ENCODE peak calls at places on chromosomes 11 and 22, in eight cellular contexts. One of them, this sample, is unnamed.
A peak's percentile ranks its signal among the peaks of the same experiment; 100 is the strongest.

GRCh38 chr22:28181332-28181731 is 262.3 kb upstream of the PITPNB start:
- DNase-seq in stomach: no peak
- DNase-seq in activated CD4-positive, alpha-beta T cell treated with anti-CD3 and anti-CD28 coated beads, Interleukin-2, amount 50 U/mL, for 48 hours: no peak
- DNase-seq in Right ventricle myocardium superior: no peak
- DNase-seq in anterior cingulate cortex: no peak
- DNase-seq in iris pigment epithelial cell: peak; percentile 59
- DNase-seq in neural progenitor cell: no peak
- DNase-seq in A673: no peak
- DNase-seq in this sample: no peak

GRCh38 chr11:128482512-128483191 is 104.7 kb downstream of the ETS1 start:
- DNase-seq in stomach: no peak
- DNase-seq in activated CD4-positive, alpha-beta T cell treated with anti-CD3 and anti-CD28 coated beads, Interleukin-2, amount 50 U/mL, for 48 hours: peak; percentile 53
- DNase-seq in Right ventricle myocardium superior: peak; percentile 50
- DNase-seq in anterior cingulate cortex: no peak
- DNase-seq in iris pigment epithelial cell: peak; percentile 84
- DNase-seq in neural progenitor cell: no peak
- DNase-seq in A673: no peak
- DNase-seq in this sample: no peak

GRCh38 chr22:37454857-37455686 is 27.8 kb upstream of the ELFN2 start:
- DNase-seq in stomach: peak; percentile 45
- DNase-seq in activated CD4-positive, alpha-beta T cell treated with anti-CD3 and anti-CD28 coated beads, Interleukin-2, amount 50 U/mL, for 48 hours: no peak
- DNase-seq in Right ventricle myocardium superior: no peak
- DNase-seq in anterior cingulate cortex: no peak
- DNase-seq in iris pigment epithelial cell: peak; percentile 93
- DNase-seq in neural progenitor cell: no peak
- DNase-seq in A673: peak; percentile 29
- DNase-seq in this sample: no peak

GRCh38 chr22:44890416-44891292 is 119.2 kb downstream of the PHF21B start:
- DNase-seq in stomach: no peak
- DNase-seq in activated CD4-positive, alpha-beta T cell treated with anti-CD3 and anti-CD28 coated beads, Interleukin-2, amount 50 U/mL, for 48 hours: no peak
- DNase-seq in Right ventricle myocardium superior: no peak
- DNase-seq in anterior cingulate cortex: no peak
- DNase-seq in iris pigment epithelial cell: no peak
- DNase-seq in neural progenitor cell: no peak
- DNase-seq in A673: no peak
- DNase-seq in this sample: no peak

GRCh38 chr22:39244496-39245129 is at the start of gene PDGFB:
- DNase-seq in stomach: peak; percentile 61
- DNase-seq in activated CD4-positive, alpha-beta T cell treated with anti-CD3 and anti-CD28 coated beads, Interleukin-2, amount 50 U/mL, for 48 hours: no peak
- DNase-seq in Right ventricle myocardium superior: peak; percentile 67
- DNase-seq in anterior cingulate cortex: peak; percentile 51
- DNase-seq in iris pigment epithelial cell: no peak
- DNase-seq in neural progenitor cell: peak; percentile 57
- DNase-seq in A673: peak; percentile 27
- DNase-seq in this sample: no peak

GRCh38 chr11:126484266-126484665 is 128.8 kb downstream of the ST3GAL4 start:
- DNase-seq in stomach: no peak
- DNase-seq in activated CD4-positive, alpha-beta T cell treated with anti-CD3 and anti-CD28 coated beads, Interleukin-2, amount 50 U/mL, for 48 hours: no peak
- DNase-seq in Right ventricle myocardium superior: no peak
- DNase-seq in anterior cingulate cortex: no peak
- DNase-seq in iris pigment epithelial cell: peak; percentile 98
- DNase-seq in neural progenitor cell: no peak
- DNase-seq in A673: no peak
- DNase-seq in this sample: no peak

GRCh38 chr11:30143098-30143705 is 87.6 kb upstream of the FSHB start:
- DNase-seq in stomach: no peak
- DNase-seq in activated CD4-positive, alpha-beta T cell treated with anti-CD3 and anti-CD28 coated beads, Interleukin-2, amount 50 U/mL, for 48 hours: no peak
- DNase-seq in Right ventricle myocardium superior: no peak
- DNase-seq in anterior cingulate cortex: no peak
- DNase-seq in iris pigment epithelial cell: peak; percentile 9
- DNase-seq in neural progenitor cell: peak; percentile 55
- DNase-seq in A673: peak; percentile 86
- DNase-seq in this sample: no peak

GRCh38 chr11:45102361-45102809 is 44.1 kb upstream of the PRDM11 start:
- DNase-seq in stomach: no peak
- DNase-seq in activated CD4-positive, alpha-beta T cell treated with anti-CD3 and anti-CD28 coated beads, Interleukin-2, amount 50 U/mL, for 48 hours: no peak
- DNase-seq in Right ventricle myocardium superior: no peak
- DNase-seq in anterior cingulate cortex: no peak
- DNase-seq in iris pigment epithelial cell: no peak
- DNase-seq in neural progenitor cell: no peak
- DNase-seq in A673: no peak
- DNase-seq in this sample: no peak

GRCh38 chr11:45852712-45853101 is 5.4 kb downstream of the CRY2 start:
- DNase-seq in stomach: no peak
- DNase-seq in activated CD4-positive, alpha-beta T cell treated with anti-CD3 and anti-CD28 coated beads, Interleukin-2, amount 50 U/mL, for 48 hours: no peak
- DNase-seq in Right ventricle myocardium superior: peak; percentile 74
- DNase-seq in anterior cingulate cortex: no peak
- DNase-seq in iris pigment epithelial cell: no peak
- DNase-seq in neural progenitor cell: no peak
- DNase-seq in A673: no peak
- DNase-seq in this sample: no peak

GRCh38 chr11:133639408-133639807 is 107.1 kb upstream of the OPCML start:
- DNase-seq in stomach: no peak
- DNase-seq in activated CD4-positive, alpha-beta T cell treated with anti-CD3 and anti-CD28 coated beads, Interleukin-2, amount 50 U/mL, for 48 hours: no peak
- DNase-seq in Right ventricle myocardium superior: no peak
- DNase-seq in anterior cingulate cortex: no peak
- DNase-seq in iris pigment epithelial cell: no peak
- DNase-seq in neural progenitor cell: no peak
- DNase-seq in A673: no peak
- DNase-seq in this sample: no peak

GRCh38 chr11:105245781-105246315 is 106.3 kb upstream of the CARD18 start:
- DNase-seq in stomach: no peak
- DNase-seq in activated CD4-positive, alpha-beta T cell treated with anti-CD3 and anti-CD28 coated beads, Interleukin-2, amount 50 U/mL, for 48 hours: no peak
- DNase-seq in Right ventricle myocardium superior: no peak
- DNase-seq in anterior cingulate cortex: no peak
- DNase-seq in iris pigment epithelial cell: no peak
- DNase-seq in neural progenitor cell: no peak
- DNase-seq in A673: peak; percentile 37
- DNase-seq in this sample: no peak

GRCh38 chr11:86596861-86597632 is 75.4 kb downstream of the ME3 start:
- DNase-seq in stomach: no peak
- DNase-seq in activated CD4-positive, alpha-beta T cell treated with anti-CD3 and anti-CD28 coated beads, Interleukin-2, amount 50 U/mL, for 48 hours: no peak
- DNase-seq in Right ventricle myocardium superior: no peak
- DNase-seq in anterior cingulate cortex: no peak
- DNase-seq in iris pigment epithelial cell: peak; percentile 29
- DNase-seq in neural progenitor cell: no peak
- DNase-seq in A673: no peak
- DNase-seq in this sample: no peak

GRCh38 chr22:20203142-20204099 is 52.6 kb upstream of the CCDC188 start:
- DNase-seq in stomach: peak; percentile 37
- DNase-seq in activated CD4-positive, alpha-beta T cell treated with anti-CD3 and anti-CD28 coated beads, Interleukin-2, amount 50 U/mL, for 48 hours: no peak
- DNase-seq in Right ventricle myocardium superior: peak; percentile 56
- DNase-seq in anterior cingulate cortex: no peak
- DNase-seq in iris pigment epithelial cell: no peak
- DNase-seq in neural progenitor cell: peak; percentile 89
- DNase-seq in A673: no peak
- DNase-seq in this sample: no peak

GRCh38 chr22:17761145-17761488 is 13.2 kb downstream of the BID start:
- DNase-seq in stomach: no peak
- DNase-seq in activated CD4-positive, alpha-beta T cell treated with anti-CD3 and anti-CD28 coated beads, Interleukin-2, amount 50 U/mL, for 48 hours: no peak
- DNase-seq in Right ventricle myocardium superior: no peak
- DNase-seq in anterior cingulate cortex: no peak
- DNase-seq in iris pigment epithelial cell: no peak
- DNase-seq in neural progenitor cell: no peak
- DNase-seq in A673: no peak
- DNase-seq in this sample: no peak

GRCh38 chr11:119874660-119875238 is 145.7 kb upstream of the NECTIN1 start:
- DNase-seq in stomach: no peak
- DNase-seq in activated CD4-positive, alpha-beta T cell treated with anti-CD3 and anti-CD28 coated beads, Interleukin-2, amount 50 U/mL, for 48 hours: no peak
- DNase-seq in Right ventricle myocardium superior: no peak
- DNase-seq in anterior cingulate cortex: no peak
- DNase-seq in iris pigment epithelial cell: no peak
- DNase-seq in neural progenitor cell: peak; percentile 36
- DNase-seq in A673: no peak
- DNase-seq in this sample: no peak

GRCh38 chr11:60625262-60625661 is 74.2 kb upstream of the MS4A8 start:
- DNase-seq in stomach: peak; percentile 34
- DNase-seq in activated CD4-positive, alpha-beta T cell treated with anti-CD3 and anti-CD28 coated beads, Interleukin-2, amount 50 U/mL, for 48 hours: no peak
- DNase-seq in Right ventricle myocardium superior: no peak
- DNase-seq in anterior cingulate cortex: no peak
- DNase-seq in iris pigment epithelial cell: peak; percentile 47
- DNase-seq in neural progenitor cell: peak; percentile 49
- DNase-seq in A673: peak; percentile 85
- DNase-seq in this sample: no peak

GRCh38 chr22:47046411-47047065 is 284.1 kb downstream of the TBC1D22A start:
- DNase-seq in stomach: no peak
- DNase-seq in activated CD4-positive, alpha-beta T cell treated with anti-CD3 and anti-CD28 coated beads, Interleukin-2, amount 50 U/mL, for 48 hours: no peak
- DNase-seq in Right ventricle myocardium superior: peak; percentile 17
- DNase-seq in anterior cingulate cortex: no peak
- DNase-seq in iris pigment epithelial cell: no peak
- DNase-seq in neural progenitor cell: no peak
- DNase-seq in A673: no peak
- DNase-seq in this sample: no peak

GRCh38 chr22:50507421-50507990 is at the start of gene LMF2:
- DNase-seq in stomach: peak; percentile 94
- DNase-seq in activated CD4-positive, alpha-beta T cell treated with anti-CD3 and anti-CD28 coated beads, Interleukin-2, amount 50 U/mL, for 48 hours: peak; percentile 94
- DNase-seq in Right ventricle myocardium superior: peak; percentile 94
- DNase-seq in anterior cingulate cortex: peak; percentile 100
- DNase-seq in iris pigment epithelial cell: no peak
- DNase-seq in neural progenitor cell: no peak
- DNase-seq in A673: no peak
- DNase-seq in this sample: peak; percentile 87

GRCh38 chr11:7672960-7673723 is at the start of gene CYB5R2:
- DNase-seq in stomach: peak; percentile 80
- DNase-seq in activated CD4-positive, alpha-beta T cell treated with anti-CD3 and anti-CD28 coated beads, Interleukin-2, amount 50 U/mL, for 48 hours: no peak
- DNase-seq in Right ventricle myocardium superior: peak; percentile 82
- DNase-seq in anterior cingulate cortex: peak; percentile 37
- DNase-seq in iris pigment epithelial cell: peak; percentile 56
- DNase-seq in neural progenitor cell: peak; percentile 83
- DNase-seq in A673: no peak
- DNase-seq in this sample: no peak

GRCh38 chr11:110903378-110903777 is 191.1 kb upstream of the ARHGAP20 start:
- DNase-seq in stomach: no peak
- DNase-seq in activated CD4-positive, alpha-beta T cell treated with anti-CD3 and anti-CD28 coated beads, Interleukin-2, amount 50 U/mL, for 48 hours: no peak
- DNase-seq in Right ventricle myocardium superior: no peak
- DNase-seq in anterior cingulate cortex: no peak
- DNase-seq in iris pigment epithelial cell: no peak
- DNase-seq in neural progenitor cell: no peak
- DNase-seq in A673: no peak
- DNase-seq in this sample: no peak

GRCh38 chr11:18371279-18371678 is 23.1 kb upstream of the LDHA start:
- DNase-seq in stomach: no peak
- DNase-seq in activated CD4-positive, alpha-beta T cell treated with anti-CD3 and anti-CD28 coated beads, Interleukin-2, amount 50 U/mL, for 48 hours: no peak
- DNase-seq in Right ventricle myocardium superior: no peak
- DNase-seq in anterior cingulate cortex: no peak
- DNase-seq in iris pigment epithelial cell: peak; percentile 70
- DNase-seq in neural progenitor cell: no peak
- DNase-seq in A673: no peak
- DNase-seq in this sample: no peak